ENCODE peak calls at places on chromosomes 12 and 14, in four cellular contexts. Q, H, T and J are unnamed samples.

GRCh38 chr12:56078931-56079728 is 835 bp upstream of the ERBB3 start:
- DNase-seq in Q (peak), H (peak), T (peak), J (peak)

GRCh38 chr12:88036368-88036965 is 7.3 kb upstream of the C12orf50 start:
- DNase-seq in Q (no peak), H (peak), T (no peak), J (no peak)

GRCh38 chr12:93144109-93144508 is 215.0 kb upstream of the EEA1 start:
- DNase-seq in Q (no peak), H (peak), T (no peak), J (no peak)

GRCh38 chr14:77892890-77893484 is 93.1 kb downstream of the ADCK1 start:
- DNase-seq in Q (no peak), H (no peak), T (no peak), J (no peak)

GRCh38 chr12:57759360-57759980 is 4.6 kb downstream of the MARCHF9 start:
- DNase-seq in Q (no peak), H (no peak), T (no peak), J (no peak)

GRCh38 chr12:129903092-129903945 is 506 bp downstream of the TMEM132D start:
- DNase-seq in Q (no peak), H (no peak), T (no peak), J (no peak)

GRCh38 chr12:16323010-16323409 is 24.4 kb upstream of the MGST1 start:
- DNase-seq in Q (no peak), H (no peak), T (no peak), J (no peak)

GRCh38 chr14:59215353-59215752 is 26.9 kb downstream of the DAAM1 start:
- DNase-seq in Q (peak), H (no peak), T (no peak), J (no peak)

GRCh38 chr12:52335598-52336262 is 14.5 kb upstream of the KRT83 start:
- DNase-seq in Q (no peak), H (no peak), T (no peak), J (no peak)

GRCh38 chr12:118326971-118327370 is 45.7 kb downstream of the TAOK3 start:
- DNase-seq in Q (no peak), H (no peak), T (no peak), J (no peak)

GRCh38 chr14:72605096-72605920 is 288.6 kb downstream of the DPF3 start:
- DNase-seq in Q (peak), H (no peak), T (no peak), J (no peak)

GRCh38 chr12:97982684-97983083 is 520.1 kb downstream of the RMST start:
- DNase-seq in Q (no peak), H (no peak), T (no peak), J (no peak)

GRCh38 chr14:61545716-61546455 is 149.4 kb upstream of the HIF1A start:
- DNase-seq in Q (no peak), H (no peak), T (no peak), J (no peak)

GRCh38 chr12:104828015-104828414 is 130.1 kb downstream of the SLC41A2 start:
- DNase-seq in Q (no peak), H (no peak), T (no peak), J (no peak)

GRCh38 chr12:92107621-92108131 is 38.0 kb downstream of the BTG1 start:
- DNase-seq in Q (no peak), H (no peak), T (no peak), J (no peak)

GRCh38 chr12:31431721-31432120 is 105.8 kb upstream of the SINHCAF start:
- DNase-seq in Q (no peak), H (no peak), T (no peak), J (no peak)

GRCh38 chr12:106229036-106229591 is 18.7 kb downstream of the CKAP4 start:
- DNase-seq in Q (no peak), H (no peak), T (no peak), J (no peak)